ENCODE peak calls at places on chromosomes 11 and 22, in eight cellular contexts. G is mesendoderm, J is neuronal stem cell, B is K562, E is HCT116, Y is endodermal cell, W is HepG2, M is fibroblast of lung. S is an unnamed sample.

GRCh38 chr22:35441489-35442100 is 41.7 kb downstream of the MCM5 start:
- DNase-seq in G (no peak), B (no peak), E (no peak), J (no peak), W (no peak), Y (no peak), M (no peak), S (no peak)

GRCh38 chr22:42277988-42278776 is 7.7 kb upstream of the TCF20 start:
- DNase-seq in B (no peak), E (no peak), G (no peak), W (no peak), J (no peak), Y (peak), M (no peak), S (no peak)

GRCh38 chr11:125593113-125593761 is 585 bp downstream of the STT3A start:
- DNase-seq in Y (no peak), J (no peak), B (peak), W (peak), G (no peak), E (peak), M (peak), S (peak)

GRCh38 chr11:32121012-32121411 is 30.1 kb downstream of the RCN1 start:
- DNase-seq in Y (no peak), M (no peak), J (no peak), B (no peak), E (no peak), G (no peak), W (no peak), S (no peak)

GRCh38 chr11:43376594-43376993 is 17.9 kb downstream of the TTC17 start:
- DNase-seq in G (no peak), J (no peak), M (peak), Y (no peak), E (no peak), B (no peak), W (peak), S (no peak)

GRCh38 chr22:38317237-38317994 is at the start of gene CSNK1E:
- DNase-seq in Y (peak), J (peak), W (no peak), E (no peak), B (peak), G (peak), M (peak), S (peak)

GRCh38 chr11:494761-495536 is 12.1 kb downstream of the RNH1 start:
- DNase-seq in M (no peak), B (no peak), W (no peak), Y (no peak), E (no peak), J (no peak), G (no peak), S (no peak)

GRCh38 chr11:82732734-82733443 is 775 bp downstream of the FAM181B start:
- DNase-seq in B (peak), W (no peak), Y (peak), E (no peak), M (no peak), G (peak), J (no peak), S (no peak)

GRCh38 chr22:22519591-22519990 is 479 bp downstream of the ZNF280A start:
- DNase-seq in M (no peak), J (no peak), W (peak), E (no peak), G (no peak), B (peak), Y (no peak), S (no peak)

GRCh38 chr11:13535819-13536218 is 40.0 kb upstream of the PTH start:
- DNase-seq in W (peak), E (peak), B (peak), J (no peak), G (peak), Y (peak), M (no peak), S (no peak)

GRCh38 chr22:35605787-35606492 is 11.2 kb downstream of the MB start:
- DNase-seq in W (no peak), M (no peak), G (no peak), J (no peak), E (no peak), B (no peak), Y (no peak), S (no peak)

GRCh38 chr11:72750556-72751292 is 1.5 kb downstream of the ARAP1 start:
- DNase-seq in J (no peak), Y (no peak), W (no peak), E (no peak), M (no peak), G (no peak), B (peak), S (no peak)
- H3K9ac ChIP-seq in J (no peak), Y (peak), W (peak), E (no peak), M (no peak), G (peak), B (peak), S (peak)

GRCh38 chr22:40273319-40273718 is 73.0 kb upstream of the ADSL start:
- DNase-seq in J (no peak), Y (no peak), E (no peak), G (no peak), M (no peak), W (no peak), B (no peak), S (no peak)
- H3K9ac ChIP-seq in J (peak), Y (no peak), E (no peak), G (no peak), M (no peak), W (no peak), B (no peak), S (no peak)

GRCh38 chr22:29093501-29093921 is 20.7 kb downstream of the KREMEN1 start:
- DNase-seq in E (no peak), Y (no peak), W (no peak), G (no peak), J (no peak), B (no peak), M (peak), S (no peak)

GRCh38 chr22:29093980-29094379 is 21.1 kb downstream of the KREMEN1 start:
- DNase-seq in B (no peak), G (no peak), W (no peak), M (peak), J (no peak), Y (no peak), E (no peak), S (no peak)

GRCh38 chr22:29095459-29095858 is 22.6 kb downstream of the KREMEN1 start:
- DNase-seq in W (peak), M (no peak), G (no peak), B (no peak), Y (no peak), E (no peak), J (no peak), S (no peak)

GRCh38 chr22:29093030-29093429 is 20.2 kb downstream of the KREMEN1 start:
- DNase-seq in E (no peak), Y (no peak), G (no peak), W (no peak), B (no peak), M (no peak), J (no peak), S (no peak)

GRCh38 chr22:29092243-29092642 is 19.4 kb downstream of the KREMEN1 start:
- DNase-seq in W (no peak), B (no peak), M (no peak), Y (no peak), E (no peak), G (no peak), J (no peak), S (no peak)
- H3K9ac ChIP-seq in W (no peak), B (no peak), M (no peak), Y (no peak), E (no peak), G (no peak), J (no peak), S (no peak)

DNA sequence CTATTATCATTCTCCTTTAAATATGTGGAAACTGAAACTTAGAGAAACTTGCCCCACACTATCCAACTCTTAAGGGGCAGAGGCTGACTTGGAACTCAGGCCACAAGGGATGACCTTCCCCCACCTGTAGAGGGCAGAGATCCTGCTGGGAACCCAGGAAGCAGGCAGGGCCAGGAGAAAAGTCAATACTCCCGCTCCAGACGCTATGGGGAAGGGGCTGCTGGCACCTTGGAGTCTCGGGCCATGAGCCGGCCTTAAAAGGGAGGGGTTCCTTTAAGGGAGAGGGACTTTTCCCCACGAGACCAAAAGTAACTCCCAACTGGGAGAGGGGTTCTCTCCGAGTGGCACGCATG is 620 bp upstream of the ANO5 start:
- DNase-seq in G (peak), J (no peak), Y (peak), B (peak), M (peak), E (no peak), W (peak), S (peak)
- H3K9ac ChIP-seq in G (peak), J (no peak), Y (peak), B (peak), M (no peak), E (peak), W (peak), S (peak)

GRCh38 chr11:110200836-110201235 is 95.6 kb downstream of the RDX start:
- DNase-seq in B (no peak), Y (no peak), J (no peak), M (no peak), G (no peak), E (no peak), W (no peak), S (no peak)
- H3K9ac ChIP-seq in B (no peak), Y (no peak), J (no peak), M (no peak), G (no peak), E (no peak), W (no peak), S (no peak)

GRCh38 chr11:96045622-96046456 is 121.9 kb upstream of the MTMR2 start:
- DNase-seq in W (no peak), Y (peak), B (no peak), G (peak), M (peak), J (no peak), E (no peak), S (no peak)
- H3K9ac ChIP-seq in W (no peak), Y (no peak), B (no peak), G (no peak), M (no peak), J (no peak), E (no peak), S (no peak)

GRCh38 chr11:78811622-78812021 is 237.0 kb upstream of the NARS2 start:
- DNase-seq in Y (no peak), J (no peak), M (no peak), B (no peak), G (no peak), E (no peak), W (no peak), S (no peak)

GRCh38 chr11:78815631-78816232 is 241.1 kb upstream of the NARS2 start:
- DNase-seq in Y (no peak), W (no peak), E (no peak), B (no peak), J (no peak), G (no peak), M (no peak), S (no peak)

GRCh38 chr11:78809931-78810481 is 235.3 kb upstream of the NARS2 start:
- DNase-seq in W (no peak), E (no peak), M (no peak), Y (no peak), J (no peak), B (no peak), G (no peak), S (no peak)

GRCh38 chr11:78810489-78811090 is 235.9 kb upstream of the NARS2 start:
- DNase-seq in W (no peak), B (no peak), Y (no peak), M (no peak), G (no peak), J (no peak), E (no peak), S (no peak)

DNA sequence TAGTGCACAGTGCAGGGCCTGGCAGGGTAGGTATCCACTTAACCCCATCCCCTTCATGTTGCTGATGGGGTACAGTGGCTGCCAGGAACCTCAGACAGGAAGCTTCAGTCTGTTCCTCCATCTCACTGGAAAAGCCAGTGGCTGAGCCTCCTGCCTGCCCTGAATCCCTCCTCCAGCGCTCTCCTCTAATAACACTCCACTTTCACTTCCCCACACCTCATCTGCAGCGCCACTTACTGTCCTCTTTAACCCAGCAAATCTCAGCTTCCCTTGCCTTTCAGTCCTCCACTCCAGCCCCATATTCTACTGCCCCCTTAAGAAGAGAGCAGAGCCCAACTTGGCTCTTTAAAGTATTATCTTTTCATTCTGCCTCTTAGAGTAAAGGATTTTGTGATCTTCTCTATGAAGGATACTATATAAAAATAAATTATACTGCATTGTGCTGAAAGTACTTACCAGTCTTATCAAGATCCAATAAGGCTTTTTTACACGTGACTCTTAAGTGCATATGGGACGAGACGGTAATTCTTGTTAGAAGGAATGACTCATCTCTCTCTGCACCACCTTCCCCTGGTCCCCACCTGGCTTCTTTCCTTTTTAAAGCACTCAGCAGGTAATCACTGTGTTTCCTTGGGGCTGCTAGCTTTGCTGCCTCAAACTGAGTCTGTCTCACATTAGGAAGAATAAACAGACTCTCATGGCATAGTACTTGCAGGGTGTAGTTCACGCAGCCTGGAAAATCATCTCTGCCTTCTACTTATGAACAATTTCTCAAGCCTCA is 238.0 kb upstream of the NARS2 start:
- DNase-seq in E (no peak), B (no peak), J (no peak), M (no peak), Y (peak), W (no peak), G (peak), S (no peak)
- H3K9ac ChIP-seq in E (no peak), B (no peak), J (no peak), M (no peak), Y (no peak), W (no peak), G (no peak), S (no peak)

GRCh38 chr11:123510579-123510905 is 80.5 kb downstream of the GRAMD1B start:
- DNase-seq in M (no peak), B (no peak), Y (no peak), J (no peak), E (no peak), W (no peak), G (no peak), S (no peak)
- H3K9ac ChIP-seq in M (no peak), B (no peak), Y (no peak), J (no peak), E (no peak), W (no peak), G (no peak), S (no peak)

S was measured in colonic mucosa.